ENCODE peak calls at places on chromosomes 13 and 19, in four cellular contexts. F is cardiac muscle cell, V is brain microvascular endothelial cell, J is fibroblast of pulmonary artery. R is an unnamed sample.

GRCh38 chr13:75050419-75051066 is 431.4 kb downstream of the TBC1D4 start:
- DNase-seq in F (peak), V (peak), J (peak), R (peak)

GRCh38 chr13:93304134-93304533 is 77.5 kb downstream of the GPC6 start:
- DNase-seq in F (no peak), V (no peak), J (no peak), R (no peak)

GRCh38 chr13:73702419-73703071 is 431.7 kb downstream of the KLF12 start:
- DNase-seq in F (no peak), V (no peak), J (no peak), R (no peak)

GRCh38 chr13:106372199-106373160 is 163.0 kb downstream of the EFNB2 start:
- DNase-seq in F (peak), V (peak), J (peak), R (peak)

GRCh38 chr19:16637535-16637934 is 9.5 kb upstream of the MED26 start:
- DNase-seq in F (no peak), V (no peak), J (no peak), R (peak)

GRCh38 chr19:55484571-55485438 is at the start of gene NAT14:
- DNase-seq in F (peak), V (no peak), J (peak), R (no peak)

GRCh38 chr13:33144358-33144784 is 128.1 kb downstream of the KL start:
- DNase-seq in F (no peak), V (no peak), J (no peak), R (no peak)

GRCh38 chr13:104014803-104015645 is 948.8 kb upstream of the SLC10A2 start:
- DNase-seq in F (peak), V (peak), J (peak), R (peak)

GRCh38 chr13:48126944-48127814 is 32.3 kb upstream of the MED4 start:
- DNase-seq in F (peak), V (peak), J (peak), R (peak)

GRCh38 chr13:42255854-42256253 is 16.1 kb upstream of the AKAP11 start:
- DNase-seq in F (peak), V (no peak), J (no peak), R (no peak)

GRCh38 chr13:100434010-100434763 is 154.4 kb downstream of the GGACT start:
- DNase-seq in F (peak), V (peak), J (peak), R (peak)

GRCh38 chr13:110490009-110490770 is 71.3 kb downstream of the RAB20 start:
- DNase-seq in F (no peak), V (no peak), J (no peak), R (no peak)

GRCh38 chr19:14185158-14185557 is 20.8 kb downstream of the ADGRL1 start:
- DNase-seq in F (no peak), V (no peak), J (no peak), R (no peak)

GRCh38 chr19:48006762-48007161 is 12.3 kb downstream of the ELSPBP1 start:
- DNase-seq in F (no peak), V (no peak), J (no peak), R (no peak)

GRCh38 chr13:71801781-71802180 is 65.2 kb downstream of the DACH1 start:
- DNase-seq in F (no peak), V (no peak), J (no peak), R (no peak)

GRCh38 chr13:99357149-99357596 is 50.0 kb upstream of the GPR183 start:
- DNase-seq in F (peak), V (peak), J (peak), R (peak)

GRCh38 chr19:45130888-45131615 is 29.7 kb downstream of the NKPD1 start:
- DNase-seq in F (no peak), V (no peak), J (no peak), R (no peak)

GRCh38 chr13:75352641-75353327 is 129.2 kb downstream of the TBC1D4 start:
- DNase-seq in F (no peak), V (no peak), J (no peak), R (no peak)

GRCh38 chr19:4518345-4519171 is at the start of gene PLIN4:
- DNase-seq in F (peak), V (no peak), J (peak), R (peak)

GRCh38 chr19:15401397-15401710 is 17.4 kb downstream of the AKAP8L start:
- DNase-seq in F (no peak), V (no peak), J (no peak), R (no peak)

GRCh38 chr19:751501-752341 is 809 bp downstream of the MISP start:
- DNase-seq in F (peak), V (peak), J (peak), R (peak)

GRCh38 chr13:112680741-112681360 is 9.0 kb upstream of the ATP11A start:
- DNase-seq in F (no peak), V (no peak), J (no peak), R (no peak)

GRCh38 chr19:4057913-4058695 is 8.6 kb downstream of the ZBTB7A start:
- DNase-seq in F (peak), V (peak), J (peak), R (peak)

GRCh38 chr19:10669246-10669645 is 15.1 kb downstream of the ILF3 start:
- DNase-seq in F (no peak), V (no peak), J (no peak), R (no peak)

GRCh38 chr13:98450012-98450411 is 126.9 kb downstream of the STK24 start:
- DNase-seq in F (no peak), V (no peak), J (no peak), R (peak)

GRCh38 chr13:27403252-27403678 is 21.2 kb upstream of the GTF3A start:
- DNase-seq in F (peak), V (peak), J (peak), R (peak)

GRCh38 chr19:16334421-16334820 is 9.8 kb downstream of the KLF2 start:
- DNase-seq in F (no peak), V (no peak), J (no peak), R (no peak)

GRCh38 chr13:114102521-114103288 is 29.7 kb downstream of the RASA3 start:
- DNase-seq in F (no peak), V (no peak), J (no peak), R (no peak)

GRCh38 chr13:40340368-40341085 is 325.9 kb downstream of the FOXO1 start:
- DNase-seq in F (peak), V (no peak), J (peak), R (no peak)

GRCh38 chr13:44971656-44972595 is 17.3 kb downstream of the NUFIP1 start:
- DNase-seq in F (no peak), V (no peak), J (peak), R (no peak)

GRCh38 chr13:113771709-113772331 is 12.8 kb downstream of the TMEM255B start:
- DNase-seq in F (peak), V (no peak), J (peak), R (peak)

GRCh38 chr19:7507884-7508283 is 8.0 kb upstream of the ZNF358 start:
- DNase-seq in F (peak), V (peak), J (peak), R (peak)

GRCh38 chr19:18852634-18853033 is 20.9 kb downstream of the UPF1 start:
- DNase-seq in F (no peak), V (no peak), J (no peak), R (no peak)

GRCh38 chr19:38095411-38096308 is 128.4 kb downstream of the DPF1 start:
- DNase-seq in F (peak), V (peak), J (peak), R (peak)
- TF ChIP-seq CTCF in F (peak), V (peak), J (peak), R (peak)

DNA sequence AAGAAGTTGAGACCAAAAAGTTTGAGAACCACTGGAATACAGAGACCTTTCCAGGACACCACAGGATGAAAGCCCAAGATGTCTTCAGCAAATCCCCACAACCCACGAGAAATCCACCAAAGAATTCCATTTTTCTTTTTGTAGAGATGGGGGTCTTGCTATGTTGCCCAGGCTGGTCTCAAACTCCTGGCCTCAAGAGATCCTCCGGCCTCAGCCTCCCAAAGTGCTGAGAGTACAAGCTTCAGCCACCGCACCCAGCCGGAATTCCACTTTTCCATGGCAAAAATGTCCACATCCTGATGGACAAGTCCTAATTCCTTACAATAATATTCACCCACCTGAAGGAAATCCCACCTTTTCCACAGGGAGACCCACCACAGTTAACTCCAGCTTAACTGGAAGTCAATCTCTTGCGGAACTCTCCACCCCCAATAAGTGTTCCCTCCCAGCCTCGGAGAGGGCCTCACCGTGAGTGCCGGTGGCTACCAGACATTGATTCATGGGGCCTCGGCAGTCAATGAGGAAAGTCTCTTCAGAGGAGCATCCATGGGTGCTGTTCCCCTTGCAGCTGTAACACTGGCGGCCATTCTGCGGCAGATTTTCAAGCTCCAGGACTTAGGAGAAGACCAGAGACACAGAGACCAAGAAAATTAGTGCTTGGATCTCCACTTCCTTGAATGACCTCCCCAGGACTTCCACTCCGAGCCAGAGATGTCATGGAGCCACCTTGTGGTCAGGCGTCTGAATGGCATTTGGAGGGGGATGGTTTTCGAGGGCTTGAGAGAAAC is 12.3 kb upstream of the CADM4 start:
- DNase-seq in F (peak), V (peak), J (peak), R (peak)
- H3K4me3 ChIP-seq in F (no peak), V (no peak), J (no peak), R (no peak)

GRCh38 chr19:12521996-12522395 is 29.3 kb downstream of the ZNF564 start:
- DNase-seq in F (no peak), V (no peak), J (no peak), R (no peak)
- TF ChIP-seq CTCF in F (no peak), V (peak), J (no peak), R (no peak)

GRCh38 chr13:54029226-54029625 is 1000.6 kb downstream of the OLFM4 start:
- DNase-seq in F (no peak), V (no peak), J (no peak), R (no peak)
- H3K4me3 ChIP-seq in F (no peak), V (no peak), J (no peak), R (no peak)

GRCh38 chr13:24541127-24541475 is 28.5 kb upstream of the PARP4 start:
- DNase-seq in F (no peak), V (no peak), J (no peak), R (no peak)
- TF ChIP-seq CTCF in F (no peak), V (no peak), J (no peak), R (no peak)

GRCh38 chr19:35272122-35272715 is 3.5 kb downstream of the USF2 start:
- DNase-seq in F (no peak), V (no peak), J (no peak), R (no peak)

GRCh38 chr19:35268546-35269424 is at the start of gene USF2:
- DNase-seq in F (peak), V (peak), J (peak), R (peak)

GRCh38 chr19:35271546-35271945 is 2.8 kb downstream of the USF2 start:
- DNase-seq in F (no peak), V (no peak), J (no peak), R (no peak)

GRCh38 chr19:35269425-35270117 is 809 bp downstream of the USF2 start:
- DNase-seq in F (peak), V (peak), J (peak), R (peak)

GRCh38 chr19:35270381-35270811 is 1.6 kb downstream of the USF2 start:
- DNase-seq in F (no peak), V (no peak), J (no peak), R (no peak)
- H3K4me3 ChIP-seq in F (no peak), V (no peak), J (no peak), R (no peak)

DNA sequence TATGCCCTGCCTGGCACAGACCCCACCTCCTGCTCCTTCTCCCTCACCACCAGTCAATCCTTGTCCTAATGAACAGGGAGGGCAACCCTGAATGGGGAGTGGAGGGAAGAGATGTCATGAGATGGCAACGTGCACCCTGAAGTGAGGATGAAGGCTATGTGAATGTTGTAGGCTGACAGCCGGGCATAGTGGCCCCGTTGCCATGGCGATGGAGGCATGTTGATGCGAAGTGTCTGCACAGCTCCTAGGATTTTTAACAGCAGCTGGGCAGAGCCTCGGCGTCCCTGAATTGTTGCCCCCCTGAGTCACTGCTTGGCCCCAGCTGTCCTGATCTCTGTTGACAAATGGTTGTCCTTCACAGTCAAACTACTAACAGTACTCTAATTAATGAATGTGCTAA is 4.8 kb upstream of the ALOX5AP start:
- DNase-seq in F (no peak), V (no peak), J (no peak), R (no peak)
- TF ChIP-seq CTCF in F (no peak), V (no peak), J (no peak), R (no peak)

GRCh38 chr13:21528616-21529015 is 69.5 kb upstream of the ZDHHC20 start:
- DNase-seq in F (peak), V (peak), J (peak), R (peak)
- H3K4me3 ChIP-seq in F (no peak), V (no peak), J (no peak), R (no peak)

GRCh38 chr19:58304748-58305064 is 471 bp upstream of the ERVK3-1 start:
- DNase-seq in F (no peak), V (no peak), J (no peak), R (no peak)

GRCh38 chr19:58304255-58304654 is 922 bp upstream of the ERVK3-1 start:
- DNase-seq in F (no peak), V (no peak), J (no peak), R (no peak)

GRCh38 chr19:58305065-58305931 is at the start of gene ERVK3-1:
- DNase-seq in F (peak), V (peak), J (peak), R (peak)

GRCh38 chr19:58307736-58308135 is 2.6 kb downstream of the ERVK3-1 start:
- DNase-seq in F (no peak), V (no peak), J (no peak), R (no peak)

DNA sequence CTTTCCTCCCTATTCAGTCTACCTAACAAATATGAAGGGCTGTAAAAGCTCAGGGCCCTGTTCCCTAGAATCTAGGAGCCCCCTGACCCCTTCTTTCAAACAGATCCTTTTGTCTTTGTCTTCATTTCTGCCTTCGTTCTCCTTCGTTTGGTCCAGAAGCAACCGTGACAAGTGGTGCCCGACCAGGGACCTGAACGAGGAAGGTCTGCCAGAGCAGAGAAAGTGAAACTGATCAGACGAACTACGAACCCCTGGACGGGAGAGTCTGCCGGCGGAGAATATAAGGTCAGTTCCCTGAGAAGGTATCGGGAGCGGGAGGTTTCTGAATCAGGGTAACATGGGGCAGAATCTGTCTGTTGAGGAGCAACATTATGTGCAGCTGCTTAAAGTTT is 751 bp downstream of the ERVK3-1 start:
- DNase-seq in F (no peak), V (no peak), J (peak), R (peak)
- TF ChIP-seq CTCF in F (no peak), V (no peak), J (no peak), R (no peak)